ENCODE peak calls at places on chromosome 21, in eight cellular contexts. H, O, A, R, K, F, Q and Z are unnamed samples.
A peak's percentile ranks its signal among the peaks of the same experiment; 100 is the strongest.

GRCh38 chr21:38809170-38809878 is 3.6 kb downstream of the ETS2 start:
- DNase-seq in H (no peak), O (no peak), A (no peak), R (no peak), K (no peak), F (no peak), Q (no peak), Z (no peak)

GRCh38 chr21:38351961-38352521 is 95.2 kb downstream of the KCNJ15 start:
- DNase-seq in H (peak; percentile 47), O (no peak), A (no peak), R (no peak), K (no peak), F (peak; percentile 56), Q (peak; percentile 61), Z (no peak)

GRCh38 chr21:36841866-36842265 is 124.6 kb downstream of the HLCS start:
- DNase-seq in H (no peak), O (no peak), A (no peak), R (no peak), K (no peak), F (no peak), Q (no peak), Z (no peak)

GRCh38 chr21:20617130-20617529 is 381.1 kb upstream of the NCAM2 start:
- DNase-seq in H (no peak), O (no peak), A (no peak), R (no peak), K (no peak), F (no peak), Q (no peak), Z (no peak)

GRCh38 chr21:40902299-40902698 is 55.3 kb upstream of the DSCAM start:
- DNase-seq in H (no peak), O (no peak), A (no peak), R (no peak), K (no peak), F (no peak), Q (no peak), Z (no peak)

GRCh38 chr21:44869860-44870747 is 3.4 kb downstream of the PTTG1IP start:
- DNase-seq in H (no peak), O (no peak), A (peak; percentile 56), R (peak; percentile 91), K (no peak), F (peak; percentile 96), Q (peak; percentile 87), Z (no peak)

GRCh38 chr21:38790038-38790437 is 15.7 kb upstream of the ETS2 start:
- DNase-seq in H (no peak), O (no peak), A (no peak), R (no peak), K (no peak), F (no peak), Q (no peak), Z (no peak)

GRCh38 chr21:42429021-42429420 is 25.3 kb downstream of the UBASH3A start:
- DNase-seq in H (no peak), O (no peak), A (no peak), R (no peak), K (no peak), F (no peak), Q (no peak), Z (no peak)

GRCh38 chr21:34582506-34583150 is 32.3 kb downstream of the RCAN1 start:
- DNase-seq in H (peak; percentile 38), O (no peak), A (peak; percentile 7), R (no peak), K (no peak), F (peak; percentile 38), Q (no peak), Z (no peak)

GRCh38 chr21:44294391-44295162 is 5.3 kb upstream of the PFKL start:
- DNase-seq in H (no peak), O (no peak), A (no peak), R (peak; percentile 80), K (no peak), F (peak; percentile 18), Q (no peak), Z (no peak)

GRCh38 chr21:36134820-36135390 is at the start of gene CBR3:
- DNase-seq in H (peak; percentile 19), O (no peak), A (peak; percentile 41), R (no peak), K (peak; percentile 33), F (peak; percentile 62), Q (no peak), Z (peak; percentile 57)

GRCh38 chr21:32372755-32373154 is 20.1 kb downstream of the URB1 start:
- DNase-seq in H (no peak), O (no peak), A (no peak), R (no peak), K (no peak), F (no peak), Q (no peak), Z (no peak)

GRCh38 chr21:17466166-17466565 is 46.7 kb upstream of the CXADR start:
- DNase-seq in H (no peak), O (no peak), A (no peak), R (no peak), K (no peak), F (peak; percentile 8), Q (no peak), Z (no peak)

GRCh38 chr21:46294647-46295176 is 8.6 kb downstream of the YBEY start:
- DNase-seq in H (no peak), O (no peak), A (peak; percentile 46), R (no peak), K (no peak), F (peak; percentile 91), Q (no peak), Z (no peak)

GRCh38 chr21:39588884-39589283 is 23.9 kb upstream of the B3GALT5 start:
- DNase-seq in H (no peak), O (no peak), A (no peak), R (no peak), K (no peak), F (no peak), Q (no peak), Z (no peak)

GRCh38 chr21:33618407-33618806 is 23.1 kb downstream of the CRYZL1 start:
- DNase-seq in H (no peak), O (no peak), A (no peak), R (no peak), K (no peak), F (no peak), Q (no peak), Z (no peak)

GRCh38 chr21:45260191-45260795 is 27.4 kb downstream of the POFUT2 start:
- DNase-seq in H (no peak), O (no peak), A (no peak), R (peak; percentile 41), K (no peak), F (no peak), Q (no peak), Z (no peak)

GRCh38 chr21:35226302-35226701 is 177.2 kb upstream of the RUNX1 start:
- DNase-seq in H (no peak), O (no peak), A (no peak), R (no peak), K (no peak), F (no peak), Q (no peak), Z (no peak)

GRCh38 chr21:35343046-35343816 is 294.1 kb upstream of the RUNX1 start:
- DNase-seq in H (no peak), O (no peak), A (no peak), R (no peak), K (no peak), F (no peak), Q (no peak), Z (no peak)

GRCh38 chr21:26473471-26473870 is 99.6 kb downstream of the CYYR1 start:
- DNase-seq in H (no peak), O (no peak), A (no peak), R (no peak), K (no peak), F (no peak), Q (no peak), Z (no peak)

GRCh38 chr21:32587651-32588050 is 2.3 kb upstream of the TCP10L start:
- DNase-seq in H (no peak), O (no peak), A (no peak), R (no peak), K (no peak), F (no peak), Q (no peak), Z (no peak)

GRCh38 chr21:37226356-37226920 is 40.7 kb downstream of the VPS26C start:
- DNase-seq in H (no peak), O (no peak), A (no peak), R (peak; percentile 41), K (no peak), F (no peak), Q (no peak), Z (no peak)

GRCh38 chr21:38439336-38439900 is 58.9 kb downstream of the ERG start:
- DNase-seq in H (no peak), O (no peak), A (no peak), R (no peak), K (no peak), F (no peak), Q (no peak), Z (no peak)

GRCh38 chr21:31731112-31731801 is 661 bp downstream of the SCAF4 start:
- DNase-seq in H (peak; percentile 83), O (peak; percentile 45), A (peak; percentile 78), R (peak; percentile 71), K (peak; percentile 36), F (peak; percentile 39), Q (no peak), Z (peak; percentile 47)

GRCh38 chr21:28867401-28867800 is 125.3 kb downstream of the LTN1 start:
- DNase-seq in H (no peak), O (no peak), A (no peak), R (no peak), K (no peak), F (no peak), Q (no peak), Z (no peak)

GRCh38 chr21:25342811-25343210 is 264.5 kb downstream of the MRPL39 start:
- DNase-seq in H (no peak), O (no peak), A (no peak), R (no peak), K (no peak), F (no peak), Q (peak; percentile 41), Z (no peak)